ENCODE peak calls at places on chromosome 17, in eight cellular contexts. T is choroid plexus epithelial cell, E is NCI-H510A treated with DMSO at 0.1 percent for 48 hours, B is HCT116, D is HS-27A, A is germinal center, Z is Right ventricle myocardium superior, O is head of caudate nucleus. H is an unnamed sample.
A peak's percentile ranks its signal among the peaks of the same experiment; 100 is the strongest.

GRCh38 chr17:59329558-59330313 is 1.7 kb upstream of the YPEL2 start:
- DNase-seq in B (peak; percentile 62), A (peak; percentile 65), Z (peak; percentile 71), D (peak; percentile 39), T (peak; percentile 94), E (peak; percentile 89), O (peak; percentile 65), H (peak; percentile 76)

GRCh38 chr17:73293480-73293911 is 18.3 kb downstream of the CDC42EP4 start:
- DNase-seq in O (no peak), E (no peak), B (peak; percentile 78), A (no peak), Z (peak; percentile 70), T (peak; percentile 75), D (no peak), H (no peak)

GRCh38 chr17:48545022-48545376 is at the start of gene HOXB2:
- DNase-seq in A (no peak), O (no peak), E (no peak), D (no peak), T (no peak), B (no peak), Z (peak; percentile 65), H (no peak)

GRCh38 chr17:35486920-35487727 is 38.6 kb upstream of the SLFN13 start:
- DNase-seq in Z (peak; percentile 73), T (peak; percentile 62), E (no peak), D (no peak), A (peak; percentile 47), O (no peak), B (no peak), H (peak; percentile 83)

GRCh38 chr17:2853111-2853721 is 57.0 kb downstream of the RAP1GAP2 start:
- DNase-seq in Z (peak; percentile 78), E (no peak), O (no peak), B (no peak), D (no peak), A (no peak), T (peak; percentile 22), H (peak; percentile 48)

GRCh38 chr17:6457688-6458190 is 13.5 kb downstream of the PIMREG start:
- DNase-seq in D (no peak), O (no peak), B (no peak), A (no peak), E (peak; percentile 2), T (no peak), Z (peak; percentile 16), H (no peak)

GRCh38 chr17:79839363-79840203 is at the start of gene CBX4:
- DNase-seq in A (peak; percentile 94), D (no peak), Z (peak; percentile 98), O (peak; percentile 97), T (peak; percentile 93), E (peak; percentile 87), B (peak; percentile 87), H (peak; percentile 94)

GRCh38 chr17:8275421-8276290 is 12.8 kb upstream of the RANGRF start:
- DNase-seq in T (no peak), Z (no peak), D (no peak), A (no peak), O (no peak), B (no peak), E (no peak), H (no peak)

GRCh38 chr17:47208744-47209488 is at the start of gene MYL4:
- DNase-seq in O (no peak), E (no peak), B (no peak), D (no peak), A (no peak), Z (no peak), T (no peak), H (no peak)

GRCh38 chr17:60594747-60595146 is 5.2 kb upstream of the PPM1D start:
- DNase-seq in D (no peak), T (no peak), A (no peak), B (no peak), O (no peak), E (peak; percentile 67), Z (no peak), H (no peak)

GRCh38 chr17:21191698-21192097 is 22.3 kb downstream of the TMEM11 start:
- DNase-seq in D (no peak), A (no peak), O (no peak), E (no peak), Z (no peak), B (no peak), T (peak; percentile 14), H (no peak)

GRCh38 chr17:73939808-73940207 is 263.7 kb upstream of the RPL38 start:
- DNase-seq in E (peak; percentile 23), A (no peak), Z (no peak), T (no peak), B (no peak), D (no peak), O (no peak), H (peak; percentile 34)

GRCh38 chr17:13575466-13575865 is 26.3 kb downstream of the HS3ST3A1 start:
- DNase-seq in T (no peak), D (no peak), Z (no peak), E (no peak), B (no peak), A (no peak), O (no peak), H (no peak)

GRCh38 chr17:78558181-78558850 is 18.9 kb downstream of the DNAH17 start:
- DNase-seq in D (no peak), E (no peak), A (no peak), B (peak; percentile 26), T (peak; percentile 11), Z (no peak), O (no peak), H (peak; percentile 48)

GRCh38 chr17:1989135-1989534 is 36.0 kb downstream of the RTN4RL1 start:
- DNase-seq in A (no peak), O (no peak), T (peak; percentile 24), B (peak; percentile 12), E (no peak), D (peak; percentile 47), Z (no peak), H (no peak)

GRCh38 chr17:76588182-76588581 is 2.5 kb upstream of the ST6GALNAC2 start:
- DNase-seq in O (no peak), T (no peak), D (no peak), A (no peak), Z (no peak), E (no peak), B (no peak), H (no peak)

GRCh38 chr17:38897176-38897575 is 27.3 kb downstream of the LASP1 start:
- DNase-seq in E (no peak), O (no peak), T (no peak), D (no peak), A (no peak), B (no peak), Z (peak; percentile 92), H (no peak)

GRCh38 chr17:78661092-78661770 is 84.0 kb upstream of the DNAH17 start:
- DNase-seq in E (no peak), A (no peak), O (no peak), D (no peak), T (no peak), Z (no peak), B (no peak), H (no peak)

H was measured in activated CD8-positive, alpha-beta memory T cell treated with anti-CD3 and anti-CD28 coated beads, Interleukin-2, amount 10 ng/mL, durations not matched to agents 7 days and 5 days.